ENCODE peak calls at places on chromosomes 5 and 9, in seven cellular contexts. I is smooth muscle cell of the brain vasculature; E is nephron progenitor cell; A is activated naive CD4-positive, alpha-beta T cell treated with Interleukin-2 at 50 U/mL for 16 hours; B is HCT116; S is neural progenitor cell; P is astrocyte of the spinal cord. X is an unnamed sample.

GRCh38 chr5:130032807-130033206 is 128.5 kb downstream of the CHSY3 start:
- DNase-seq in I (no peak), A (no peak), E (no peak), P (no peak), B (no peak), S (no peak), X (no peak)

GRCh38 chr5:176611435-176611834 is 1.5 kb upstream of the GPRIN1 start:
- DNase-seq in S (peak; percentile 86), E (peak; percentile 93), I (peak; percentile 53), A (peak; percentile 49), B (peak; percentile 21), P (peak; percentile 84), X (peak; percentile 89)

GRCh38 chr5:115800108-115800507 is 16.4 kb downstream of the CDO1 start:
- DNase-seq in B (no peak), I (no peak), E (no peak), A (no peak), S (no peak), P (no peak), X (no peak)

GRCh38 chr5:115962565-115963402 is 509 bp downstream of the LVRN start:
- DNase-seq in I (no peak), E (peak; percentile 39), A (no peak), P (no peak), S (peak; percentile 53), B (no peak), X (peak; percentile 29)

GRCh38 chr5:125410501-125411162 is 664.2 kb upstream of the ZNF608 start:
- DNase-seq in S (no peak), B (no peak), P (peak; percentile 86), E (no peak), I (no peak), A (no peak), X (peak; percentile 70)

GRCh38 chr5:151155777-151156731 is 1.5 kb downstream of the ANXA6 start:
- DNase-seq in E (no peak), I (no peak), P (peak; percentile 59), A (no peak), B (no peak), S (peak; percentile 24), X (peak; percentile 63)

GRCh38 chr5:174951151-174951780 is 226.9 kb downstream of the MSX2 start:
- DNase-seq in A (peak; percentile 45), B (peak; percentile 71), P (peak; percentile 72), I (peak; percentile 39), E (peak; percentile 68), S (peak; percentile 89), X (peak; percentile 77)

GRCh38 chr9:137694962-137695875 is 76.4 kb downstream of the EHMT1 start:
- DNase-seq in B (no peak), I (no peak), P (no peak), E (peak; percentile 70), S (peak; percentile 83), A (no peak), X (peak; percentile 50)

GRCh38 chr9:83266618-83267543 is 203.9 kb upstream of the RASEF start:
- DNase-seq in E (no peak), A (no peak), I (no peak), B (no peak), S (no peak), P (no peak), X (peak; percentile 55)

GRCh38 chr5:119268387-119269060 is 87.3 kb upstream of the TNFAIP8 start:
- DNase-seq in A (peak; percentile 95), P (peak; percentile 95), S (peak; percentile 94), E (peak; percentile 97), B (peak; percentile 74), I (peak; percentile 79), X (peak; percentile 97)

GRCh38 chr5:72187388-72188070 is 80.3 kb downstream of the MAP1B start:
- DNase-seq in P (no peak), E (no peak), S (no peak), I (no peak), A (no peak), B (no peak), X (no peak)

GRCh38 chr5:34894716-34895115 is 20.6 kb downstream of the RAD1 start:
- DNase-seq in E (no peak), S (no peak), I (no peak), A (no peak), B (no peak), P (no peak), X (no peak)

GRCh38 chr9:126438757-126439401 is 112.2 kb downstream of the MVB12B start:
- DNase-seq in S (no peak), B (no peak), I (no peak), P (no peak), E (no peak), A (no peak), X (no peak)

GRCh38 chr5:138623053-138623452 is 47.9 kb upstream of the HSPA9 start:
- DNase-seq in P (no peak), B (no peak), E (no peak), A (no peak), I (no peak), S (no peak), X (peak; percentile 45)

GRCh38 chr9:5800969-5801738 is 31.8 kb downstream of the ERMP1 start:
- DNase-seq in I (no peak), E (no peak), P (no peak), S (no peak), A (no peak), B (no peak), X (peak; percentile 19)

GRCh38 chr5:123088031-123088805 is 823 bp upstream of the PRDM6 start:
- DNase-seq in I (no peak), E (peak; percentile 51), P (no peak), A (no peak), S (peak; percentile 54), B (no peak), X (no peak)

GRCh38 chr5:76695336-76695735 is 20.6 kb upstream of the F2R start:
- DNase-seq in S (no peak), I (no peak), B (no peak), A (no peak), P (no peak), E (no peak), X (no peak)

GRCh38 chr5:173391031-173391430 is 62.8 kb upstream of the STC2 start:
- DNase-seq in E (no peak), I (no peak), S (peak; percentile 46), A (no peak), B (no peak), P (no peak), X (no peak)

GRCh38 chr5:68898961-68899471 is 194.8 kb upstream of the SLC30A5 start:
- DNase-seq in E (no peak), B (peak; percentile 29), P (peak; percentile 70), A (no peak), S (peak; percentile 33), I (no peak), X (peak; percentile 61)

GRCh38 chr5:139426222-139426885 is 13.0 kb downstream of the DNAJC18 start:
- DNase-seq in P (no peak), S (no peak), B (no peak), E (no peak), I (no peak), A (no peak), X (peak; percentile 63)

GRCh38 chr5:109692011-109692410 is 2.3 kb downstream of the MAN2A1 start:
- DNase-seq in S (peak; percentile 4), P (peak; percentile 73), A (no peak), B (no peak), I (no peak), E (no peak), X (peak; percentile 66)

GRCh38 chr9:69746859-69747560 is 12.8 kb downstream of the PTAR1 start:
- DNase-seq in A (no peak), S (no peak), E (no peak), I (no peak), P (no peak), B (no peak), X (no peak)

GRCh38 chr9:90433398-90433890 is 209.2 kb downstream of the DIRAS2 start:
- DNase-seq in P (peak; percentile 93), A (no peak), S (peak; percentile 89), B (no peak), E (peak; percentile 77), I (peak; percentile 75), X (no peak)

GRCh38 chr5:83711982-83712601 is 8.6 kb downstream of the HAPLN1 start:
- DNase-seq in S (peak; percentile 56), A (no peak), P (peak; percentile 54), I (peak; percentile 32), E (peak; percentile 62), B (no peak), X (peak; percentile 63)